ENCODE peak calls at places on chromosomes 1 and 21, in six cellular contexts. One of them, this sample, is unnamed.

GRCh38 chr1:1773874-1774273 is 4.4 kb downstream of the NADK start:
- DNase-seq in breast epithelium: no peak
- DNase-seq in mammary epithelial cell: no peak
- DNase-seq in IMR-90: no peak
- DNase-seq in esophagus squamous epithelium: no peak
- DNase-seq in CD4-positive, CD25-positive, alpha-beta regulatory T cell: no peak
- DNase-seq in this sample: no peak

GRCh38 chr1:186887198-186887597 is 58.4 kb downstream of the PLA2G4A start:
- DNase-seq in breast epithelium: no peak
- DNase-seq in mammary epithelial cell: peak; percentile 47
- DNase-seq in IMR-90: no peak
- DNase-seq in esophagus squamous epithelium: no peak
- DNase-seq in CD4-positive, CD25-positive, alpha-beta regulatory T cell: no peak
- DNase-seq in this sample: no peak

GRCh38 chr1:11925938-11926292 is 312 bp downstream of the KIAA2013 start:
- DNase-seq in breast epithelium: no peak
- DNase-seq in mammary epithelial cell: no peak
- DNase-seq in IMR-90: no peak
- DNase-seq in esophagus squamous epithelium: no peak
- DNase-seq in CD4-positive, CD25-positive, alpha-beta regulatory T cell: peak; percentile 26
- DNase-seq in this sample: no peak

GRCh38 chr1:187985145-187985896 is 1156.6 kb downstream of the PLA2G4A start:
- DNase-seq in breast epithelium: no peak
- DNase-seq in mammary epithelial cell: no peak
- DNase-seq in IMR-90: no peak
- DNase-seq in esophagus squamous epithelium: no peak
- DNase-seq in CD4-positive, CD25-positive, alpha-beta regulatory T cell: no peak
- DNase-seq in this sample: no peak

GRCh38 chr21:41684381-41685245 is 82.2 kb downstream of the RIPK4 start:
- DNase-seq in breast epithelium: no peak
- DNase-seq in mammary epithelial cell: peak; percentile 72
- DNase-seq in IMR-90: peak; percentile 67
- DNase-seq in esophagus squamous epithelium: no peak
- DNase-seq in CD4-positive, CD25-positive, alpha-beta regulatory T cell: no peak
- DNase-seq in this sample: peak; percentile 79

GRCh38 chr1:48069662-48070432 is 72.7 kb upstream of the TRABD2B start:
- DNase-seq in breast epithelium: no peak
- DNase-seq in mammary epithelial cell: no peak
- DNase-seq in IMR-90: no peak
- DNase-seq in esophagus squamous epithelium: no peak
- DNase-seq in CD4-positive, CD25-positive, alpha-beta regulatory T cell: no peak
- DNase-seq in this sample: peak; percentile 24

GRCh38 chr1:57889686-57890360 is 466.0 kb upstream of the DAB1 start:
- DNase-seq in breast epithelium: no peak
- DNase-seq in mammary epithelial cell: peak; percentile 38
- DNase-seq in IMR-90: no peak
- DNase-seq in esophagus squamous epithelium: no peak
- DNase-seq in CD4-positive, CD25-positive, alpha-beta regulatory T cell: no peak
- DNase-seq in this sample: no peak

GRCh38 chr1:204758601-204759000 is 73.1 kb upstream of the LRRN2 start:
- DNase-seq in breast epithelium: no peak
- DNase-seq in mammary epithelial cell: no peak
- DNase-seq in IMR-90: no peak
- DNase-seq in esophagus squamous epithelium: no peak
- DNase-seq in CD4-positive, CD25-positive, alpha-beta regulatory T cell: no peak
- DNase-seq in this sample: no peak

GRCh38 chr1:213122514-213122929 is 71.5 kb downstream of the RPS6KC1 start:
- DNase-seq in breast epithelium: no peak
- DNase-seq in mammary epithelial cell: peak; percentile 24
- DNase-seq in IMR-90: peak; percentile 71
- DNase-seq in esophagus squamous epithelium: no peak
- DNase-seq in CD4-positive, CD25-positive, alpha-beta regulatory T cell: peak; percentile 22
- DNase-seq in this sample: no peak

GRCh38 chr1:91847851-91848250 is 38.1 kb downstream of the TGFBR3 start:
- DNase-seq in breast epithelium: no peak
- DNase-seq in mammary epithelial cell: no peak
- DNase-seq in IMR-90: no peak
- DNase-seq in esophagus squamous epithelium: no peak
- DNase-seq in CD4-positive, CD25-positive, alpha-beta regulatory T cell: no peak
- DNase-seq in this sample: no peak

GRCh38 chr1:91853397-91853796 is 32.6 kb downstream of the TGFBR3 start:
- DNase-seq in breast epithelium: no peak
- DNase-seq in mammary epithelial cell: no peak
- DNase-seq in IMR-90: no peak
- DNase-seq in esophagus squamous epithelium: no peak
- DNase-seq in CD4-positive, CD25-positive, alpha-beta regulatory T cell: no peak
- DNase-seq in this sample: no peak

GRCh38 chr1:91854852-91855251 is 31.1 kb downstream of the TGFBR3 start:
- DNase-seq in breast epithelium: no peak
- DNase-seq in mammary epithelial cell: no peak
- DNase-seq in IMR-90: no peak
- DNase-seq in esophagus squamous epithelium: no peak
- DNase-seq in CD4-positive, CD25-positive, alpha-beta regulatory T cell: no peak
- DNase-seq in this sample: no peak

GRCh38 chr1:91851130-91852010 is 34.6 kb downstream of the TGFBR3 start:
- DNase-seq in breast epithelium: peak; percentile 77
- DNase-seq in mammary epithelial cell: no peak
- DNase-seq in IMR-90: peak; percentile 89
- DNase-seq in esophagus squamous epithelium: no peak
- DNase-seq in CD4-positive, CD25-positive, alpha-beta regulatory T cell: no peak
- DNase-seq in this sample: peak; percentile 45

DNA sequence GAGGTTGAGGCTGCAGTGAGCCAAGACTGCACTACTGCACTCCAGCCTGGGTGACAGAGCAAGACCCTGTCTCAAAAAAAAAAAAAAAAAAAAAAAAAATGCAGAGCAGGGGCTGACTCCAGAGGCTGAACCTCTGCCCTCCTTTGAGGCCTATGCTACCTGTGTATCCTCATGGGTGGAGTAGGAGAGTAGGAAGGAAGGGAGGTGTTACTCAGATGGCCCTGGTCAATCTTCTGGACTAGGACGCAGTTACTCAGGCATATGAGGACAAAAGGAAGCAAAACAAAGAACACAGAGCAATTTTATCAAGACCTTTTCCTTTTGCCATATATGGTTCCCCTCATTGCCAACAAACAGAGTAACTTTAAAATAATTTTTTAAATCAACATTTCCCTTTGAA is 35.2 kb downstream of the TGFBR3 start:
- DNase-seq in breast epithelium: no peak
- DNase-seq in mammary epithelial cell: no peak
- DNase-seq in IMR-90: no peak
- DNase-seq in esophagus squamous epithelium: no peak
- DNase-seq in CD4-positive, CD25-positive, alpha-beta regulatory T cell: no peak
- DNase-seq in this sample: no peak
- H3K4me3 ChIP-seq in breast epithelium: no peak overlapping the region
- H3K4me3 ChIP-seq in mammary epithelial cell: no peak overlapping the region
- H3K4me3 ChIP-seq in IMR-90: no peak overlapping the region
- H3K4me3 ChIP-seq in esophagus squamous epithelium: peak overlapping the region; percentile 47
- H3K4me3 ChIP-seq in CD4-positive, CD25-positive, alpha-beta regulatory T cell: no peak overlapping the region
- H3K4me3 ChIP-seq in this sample: no peak overlapping the region

DNA sequence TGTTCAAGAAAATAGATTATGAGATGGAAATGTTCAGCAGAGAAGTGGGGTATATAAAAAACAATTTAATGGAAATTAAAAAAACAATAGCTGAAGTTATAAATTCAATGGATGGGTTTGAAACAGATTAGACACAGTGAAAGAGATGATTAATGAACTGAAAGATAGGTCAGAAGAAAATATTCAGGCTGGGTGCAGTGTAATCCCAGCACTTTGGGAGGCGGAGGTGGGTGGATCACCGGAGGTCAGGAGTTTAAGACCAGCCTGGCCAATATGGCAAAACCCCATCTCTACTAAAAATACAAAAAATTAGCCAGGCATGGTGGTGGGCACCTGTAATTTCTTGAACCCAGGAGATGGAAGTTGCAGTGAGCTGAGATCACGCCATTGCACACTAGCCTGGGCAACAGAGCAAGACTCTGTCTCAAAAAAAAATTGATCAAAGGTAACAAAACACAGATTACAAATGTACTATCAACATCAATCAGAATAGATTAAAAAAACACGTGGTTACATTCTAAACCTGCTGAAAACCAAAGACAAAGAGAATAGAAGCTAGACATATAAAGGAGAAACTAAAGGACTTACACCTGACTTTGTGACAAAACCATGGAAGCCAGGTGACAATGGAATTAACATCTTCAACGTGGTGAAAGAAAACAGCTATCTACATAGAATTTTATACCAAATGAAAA is 4.8 kb upstream of the SUMO3 start:
- DNase-seq in breast epithelium: no peak
- DNase-seq in mammary epithelial cell: no peak
- DNase-seq in IMR-90: no peak
- DNase-seq in esophagus squamous epithelium: no peak
- DNase-seq in CD4-positive, CD25-positive, alpha-beta regulatory T cell: no peak
- DNase-seq in this sample: no peak
- H3K9me3 ChIP-seq in breast epithelium: peaks cover 54% of the 10 kb centered on the region
- H3K9me3 ChIP-seq in mammary epithelial cell: peaks cover 25% of the 10 kb centered on the region
- H3K9me3 ChIP-seq in IMR-90: peaks cover 47% of the 10 kb centered on the region
- H3K9me3 ChIP-seq in esophagus squamous epithelium: peaks cover 44% of the 10 kb centered on the region
- H3K9me3 ChIP-seq in CD4-positive, CD25-positive, alpha-beta regulatory T cell: peaks cover 16% of the 10 kb centered on the region
- H3K9me3 ChIP-seq in this sample: peaks cover 42% of the 10 kb centered on the region

DNA sequence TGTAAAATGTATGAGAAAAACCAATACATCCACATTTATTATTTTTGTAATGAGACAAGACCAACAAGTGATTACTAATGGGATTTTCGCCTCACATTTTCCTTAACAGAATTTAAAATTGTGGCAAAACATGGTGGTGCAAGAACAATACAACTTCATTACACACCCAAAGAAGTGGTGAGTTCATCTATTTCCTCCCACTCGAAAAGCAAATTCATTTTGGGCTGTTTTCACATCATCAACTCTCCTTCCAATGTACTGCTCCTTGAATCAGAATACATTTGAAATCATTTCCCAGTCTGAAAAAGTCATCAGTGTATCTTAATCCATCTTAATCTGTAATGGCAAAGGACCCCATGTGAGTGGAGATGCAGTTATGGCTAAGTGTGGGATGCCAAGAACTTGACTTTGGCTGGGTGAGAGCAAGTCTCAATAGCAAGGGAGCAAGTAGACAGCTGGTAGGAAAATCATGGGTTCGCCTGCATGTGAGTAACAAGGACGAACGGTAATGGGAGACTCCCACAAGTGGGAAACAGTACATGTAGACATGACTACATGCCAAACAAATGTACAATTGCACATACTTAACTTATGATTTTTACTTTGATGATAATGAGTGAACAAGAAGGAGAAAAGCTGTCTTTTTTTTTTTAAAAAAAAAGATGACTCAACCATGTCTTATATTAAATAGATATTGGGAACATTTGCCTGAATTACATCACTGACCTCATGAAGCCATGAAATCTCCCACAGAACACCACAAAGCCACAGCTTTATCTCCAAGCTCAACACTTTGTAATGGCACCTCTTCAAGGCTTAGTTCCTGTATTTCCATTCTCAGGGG is 46.0 kb downstream of the RUNX1 start:
- DNase-seq in breast epithelium: no peak
- DNase-seq in mammary epithelial cell: peak; percentile 66
- DNase-seq in IMR-90: peak; percentile 92
- DNase-seq in esophagus squamous epithelium: no peak
- DNase-seq in CD4-positive, CD25-positive, alpha-beta regulatory T cell: no peak
- DNase-seq in this sample: no peak
- H3K4me1 ChIP-seq in breast epithelium: peaks cover 4% of the 10 kb centered on the region
- H3K4me1 ChIP-seq in mammary epithelial cell: peaks cover 2% of the 10 kb centered on the region
- H3K4me1 ChIP-seq in IMR-90: peaks cover 21% of the 10 kb centered on the region
- H3K4me1 ChIP-seq in esophagus squamous epithelium: no peaks in the 10 kb centered on the region
- H3K4me1 ChIP-seq in CD4-positive, CD25-positive, alpha-beta regulatory T cell: peaks cover 44% of the 10 kb centered on the region
- H3K4me1 ChIP-seq in this sample: peaks cover 23% of the 10 kb centered on the region

GRCh38 chr1:173409613-173410012 is 67.5 kb upstream of the PRDX6 start:
- DNase-seq in breast epithelium: no peak
- DNase-seq in mammary epithelial cell: peak; percentile 37
- DNase-seq in IMR-90: peak; percentile 76
- DNase-seq in esophagus squamous epithelium: no peak
- DNase-seq in CD4-positive, CD25-positive, alpha-beta regulatory T cell: no peak
- DNase-seq in this sample: no peak

GRCh38 chr1:173408886-173409285 is 68.2 kb upstream of the PRDX6 start:
- DNase-seq in breast epithelium: no peak
- DNase-seq in mammary epithelial cell: no peak
- DNase-seq in IMR-90: no peak
- DNase-seq in esophagus squamous epithelium: no peak
- DNase-seq in CD4-positive, CD25-positive, alpha-beta regulatory T cell: no peak
- DNase-seq in this sample: no peak

GRCh38 chr1:173411835-173412742 is 65.0 kb upstream of the PRDX6 start:
- DNase-seq in breast epithelium: no peak
- DNase-seq in mammary epithelial cell: no peak
- DNase-seq in IMR-90: peak; percentile 89
- DNase-seq in esophagus squamous epithelium: no peak
- DNase-seq in CD4-positive, CD25-positive, alpha-beta regulatory T cell: no peak
- DNase-seq in this sample: no peak

GRCh38 chr1:173410794-173411236 is 66.3 kb upstream of the PRDX6 start:
- DNase-seq in breast epithelium: no peak
- DNase-seq in mammary epithelial cell: no peak
- DNase-seq in IMR-90: no peak
- DNase-seq in esophagus squamous epithelium: no peak
- DNase-seq in CD4-positive, CD25-positive, alpha-beta regulatory T cell: no peak
- DNase-seq in this sample: no peak

DNA sequence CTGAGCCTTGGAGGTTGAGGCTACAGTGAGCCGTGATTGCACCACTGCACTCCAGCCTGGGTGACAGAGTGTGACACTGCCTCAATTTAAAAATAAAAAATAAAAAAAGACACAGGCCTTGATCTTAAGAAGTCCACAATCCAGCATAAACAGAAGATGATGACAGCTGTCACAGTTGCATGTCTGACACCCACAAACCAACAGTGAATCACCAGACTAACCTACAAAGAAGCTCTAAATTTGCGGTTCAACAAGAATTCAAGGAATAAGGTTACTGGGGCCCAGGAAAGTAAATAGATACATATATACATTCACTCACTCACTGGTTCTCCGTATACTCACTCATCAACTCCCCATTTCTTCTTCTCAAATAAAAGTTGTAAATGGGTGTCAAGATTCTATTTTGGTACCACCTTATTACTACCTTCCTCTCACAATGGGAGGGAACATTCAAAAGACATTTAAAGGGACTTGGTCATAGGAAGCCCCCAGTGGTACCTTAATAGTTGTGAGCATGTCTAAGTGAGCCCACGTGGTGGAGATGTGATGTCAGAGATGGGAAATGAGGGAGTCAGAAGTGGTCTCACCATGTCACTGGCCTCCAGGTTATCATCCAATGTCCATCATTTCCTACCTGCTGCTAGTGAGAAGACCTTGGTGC is 66.9 kb upstream of the PRDX6 start:
- DNase-seq in breast epithelium: no peak
- DNase-seq in mammary epithelial cell: no peak
- DNase-seq in IMR-90: peak; percentile 70
- DNase-seq in esophagus squamous epithelium: no peak
- DNase-seq in CD4-positive, CD25-positive, alpha-beta regulatory T cell: no peak
- DNase-seq in this sample: peak; percentile 11
- H3K4me3 ChIP-seq in breast epithelium: no peak overlapping the region
- H3K4me3 ChIP-seq in mammary epithelial cell: no peak overlapping the region
- H3K4me3 ChIP-seq in IMR-90: no peak overlapping the region
- H3K4me3 ChIP-seq in esophagus squamous epithelium: no peak overlapping the region
- H3K4me3 ChIP-seq in CD4-positive, CD25-positive, alpha-beta regulatory T cell: no peak overlapping the region
- H3K4me3 ChIP-seq in this sample: no peak overlapping the region

GRCh38 chr1:216153130-216153529 is 270.1 kb downstream of the USH2A start:
- DNase-seq in breast epithelium: no peak
- DNase-seq in mammary epithelial cell: no peak
- DNase-seq in IMR-90: no peak
- DNase-seq in esophagus squamous epithelium: no peak
- DNase-seq in CD4-positive, CD25-positive, alpha-beta regulatory T cell: no peak
- DNase-seq in this sample: no peak
- H3K9me3 ChIP-seq in breast epithelium: peaks cover 10% of the 10 kb centered on the region
- H3K9me3 ChIP-seq in mammary epithelial cell: no peaks in the 10 kb centered on the region
- H3K9me3 ChIP-seq in IMR-90: no peaks in the 10 kb centered on the region
- H3K9me3 ChIP-seq in esophagus squamous epithelium: no peaks in the 10 kb centered on the region
- H3K9me3 ChIP-seq in CD4-positive, CD25-positive, alpha-beta regulatory T cell: no peaks in the 10 kb centered on the region
- H3K9me3 ChIP-seq in this sample: no peaks in the 10 kb centered on the region